ENCODE peak calls at places on chromosomes 16 and 17, in eight cellular contexts. One of them, this sample, is unnamed.

GRCh38 chr16:27959914-27960313 is 103.6 kb downstream of the GSG1L start:
- DNase-seq in upper lobe of left lung: no peak
- DNase-seq in HCT116: no peak
- DNase-seq in HL-60: no peak
- DNase-seq in GM12891: no peak
- DNase-seq in stomach: no peak
- DNase-seq in GM23338: no peak
- DNase-seq in suprapubic skin: no peak
- DNase-seq in this sample: no peak

GRCh38 chr16:26649646-26650045 is 417.1 kb upstream of the C16orf82 start:
- DNase-seq in upper lobe of left lung: no peak
- DNase-seq in HCT116: no peak
- DNase-seq in HL-60: no peak
- DNase-seq in GM12891: no peak
- DNase-seq in stomach: no peak
- DNase-seq in GM23338: no peak
- DNase-seq in suprapubic skin: no peak
- DNase-seq in this sample: no peak

GRCh38 chr17:77433385-77434135 is 292.8 kb downstream of the SEC14L1 start:
- DNase-seq in upper lobe of left lung: peak
- DNase-seq in HCT116: no peak
- DNase-seq in HL-60: no peak
- DNase-seq in GM12891: peak
- DNase-seq in stomach: no peak
- DNase-seq in GM23338: no peak
- DNase-seq in suprapubic skin: no peak
- DNase-seq in this sample: no peak

GRCh38 chr16:81003610-81004460 is 2.9 kb downstream of the CMC2 start:
- DNase-seq in upper lobe of left lung: no peak
- DNase-seq in HCT116: no peak
- DNase-seq in HL-60: no peak
- DNase-seq in GM12891: no peak
- DNase-seq in stomach: no peak
- DNase-seq in GM23338: no peak
- DNase-seq in suprapubic skin: no peak
- DNase-seq in this sample: no peak

GRCh38 chr17:9484789-9485188 is 90.8 kb downstream of the STX8 start:
- DNase-seq in upper lobe of left lung: no peak
- DNase-seq in HCT116: no peak
- DNase-seq in HL-60: no peak
- DNase-seq in GM12891: no peak
- DNase-seq in stomach: no peak
- DNase-seq in GM23338: no peak
- DNase-seq in suprapubic skin: no peak
- DNase-seq in this sample: no peak

GRCh38 chr17:70327723-70328122 is 158.4 kb downstream of the KCNJ2 start:
- DNase-seq in upper lobe of left lung: no peak
- DNase-seq in HCT116: no peak
- DNase-seq in HL-60: no peak
- DNase-seq in GM12891: no peak
- DNase-seq in stomach: no peak
- DNase-seq in GM23338: no peak
- DNase-seq in suprapubic skin: no peak
- DNase-seq in this sample: no peak

GRCh38 chr17:82496529-82497434 is 22.8 kb upstream of the FOXK2 start:
- DNase-seq in upper lobe of left lung: peak
- DNase-seq in HCT116: peak
- DNase-seq in HL-60: peak
- DNase-seq in GM12891: peak
- DNase-seq in stomach: peak
- DNase-seq in GM23338: peak
- DNase-seq in suprapubic skin: peak
- DNase-seq in this sample: no peak

GRCh38 chr17:15914400-15915165 is 30.3 kb upstream of the ADORA2B start:
- DNase-seq in upper lobe of left lung: no peak
- DNase-seq in HCT116: no peak
- DNase-seq in HL-60: peak
- DNase-seq in GM12891: no peak
- DNase-seq in stomach: peak
- DNase-seq in GM23338: no peak
- DNase-seq in suprapubic skin: no peak
- DNase-seq in this sample: no peak

GRCh38 chr17:78689029-78689428 is 93.0 kb downstream of the CYTH1 start:
- DNase-seq in upper lobe of left lung: no peak
- DNase-seq in HCT116: no peak
- DNase-seq in HL-60: no peak
- DNase-seq in GM12891: no peak
- DNase-seq in stomach: no peak
- DNase-seq in GM23338: no peak
- DNase-seq in suprapubic skin: no peak
- DNase-seq in this sample: no peak

GRCh38 chr17:78692460-78693010 is 89.5 kb downstream of the CYTH1 start:
- DNase-seq in upper lobe of left lung: no peak
- DNase-seq in HCT116: no peak
- DNase-seq in HL-60: no peak
- DNase-seq in GM12891: no peak
- DNase-seq in stomach: no peak
- DNase-seq in GM23338: no peak
- DNase-seq in suprapubic skin: no peak
- DNase-seq in this sample: no peak

GRCh38 chr17:78684026-78684425 is 98.0 kb downstream of the CYTH1 start:
- DNase-seq in upper lobe of left lung: no peak
- DNase-seq in HCT116: no peak
- DNase-seq in HL-60: no peak
- DNase-seq in GM12891: no peak
- DNase-seq in stomach: no peak
- DNase-seq in GM23338: no peak
- DNase-seq in suprapubic skin: no peak
- DNase-seq in this sample: no peak

GRCh38 chr17:78687125-78687524 is 94.9 kb downstream of the CYTH1 start:
- DNase-seq in upper lobe of left lung: no peak
- DNase-seq in HCT116: no peak
- DNase-seq in HL-60: no peak
- DNase-seq in GM12891: no peak
- DNase-seq in stomach: no peak
- DNase-seq in GM23338: no peak
- DNase-seq in suprapubic skin: no peak
- DNase-seq in this sample: no peak

GRCh38 chr17:78687944-78688343 is 94.1 kb downstream of the CYTH1 start:
- DNase-seq in upper lobe of left lung: no peak
- DNase-seq in HCT116: no peak
- DNase-seq in HL-60: no peak
- DNase-seq in GM12891: no peak
- DNase-seq in stomach: no peak
- DNase-seq in GM23338: no peak
- DNase-seq in suprapubic skin: no peak
- DNase-seq in this sample: no peak
- TF ChIP-seq POLR2AphosphoS5 in upper lobe of left lung: no peak
- TF ChIP-seq POLR2AphosphoS5 in HCT116: no peak
- TF ChIP-seq POLR2AphosphoS5 in HL-60: no peak
- TF ChIP-seq POLR2AphosphoS5 in GM12891: no peak
- TF ChIP-seq POLR2AphosphoS5 in stomach: no peak
- TF ChIP-seq POLR2AphosphoS5 in GM23338: no peak
- TF ChIP-seq POLR2AphosphoS5 in suprapubic skin: no peak
- TF ChIP-seq POLR2AphosphoS5 in this sample: no peak

GRCh38 chr16:86498155-86498651 is 12.1 kb upstream of the FOXF1 start:
- DNase-seq in upper lobe of left lung: no peak
- DNase-seq in HCT116: no peak
- DNase-seq in HL-60: no peak
- DNase-seq in GM12891: no peak
- DNase-seq in stomach: no peak
- DNase-seq in GM23338: no peak
- DNase-seq in suprapubic skin: no peak
- DNase-seq in this sample: no peak
- TF ChIP-seq POLR2AphosphoS5 in upper lobe of left lung: no peak
- TF ChIP-seq POLR2AphosphoS5 in HCT116: no peak
- TF ChIP-seq POLR2AphosphoS5 in HL-60: no peak
- TF ChIP-seq POLR2AphosphoS5 in GM12891: no peak
- TF ChIP-seq POLR2AphosphoS5 in stomach: no peak
- TF ChIP-seq POLR2AphosphoS5 in GM23338: no peak
- TF ChIP-seq POLR2AphosphoS5 in suprapubic skin: no peak
- TF ChIP-seq POLR2AphosphoS5 in this sample: no peak

GRCh38 chr16:64428463-64428862 is 693.4 kb downstream of the CDH11 start:
- DNase-seq in upper lobe of left lung: no peak
- DNase-seq in HCT116: no peak
- DNase-seq in HL-60: no peak
- DNase-seq in GM12891: no peak
- DNase-seq in stomach: no peak
- DNase-seq in GM23338: no peak
- DNase-seq in suprapubic skin: no peak
- DNase-seq in this sample: no peak
- TF ChIP-seq POLR2AphosphoS5 in upper lobe of left lung: no peak
- TF ChIP-seq POLR2AphosphoS5 in HCT116: no peak
- TF ChIP-seq POLR2AphosphoS5 in HL-60: no peak
- TF ChIP-seq POLR2AphosphoS5 in GM12891: no peak
- TF ChIP-seq POLR2AphosphoS5 in stomach: no peak
- TF ChIP-seq POLR2AphosphoS5 in GM23338: no peak
- TF ChIP-seq POLR2AphosphoS5 in suprapubic skin: no peak
- TF ChIP-seq POLR2AphosphoS5 in this sample: no peak

GRCh38 chr17:57935833-57936807 is 19.1 kb downstream of the CUEDC1 start:
- DNase-seq in upper lobe of left lung: no peak
- DNase-seq in HCT116: no peak
- DNase-seq in HL-60: peak
- DNase-seq in GM12891: no peak
- DNase-seq in stomach: no peak
- DNase-seq in GM23338: peak
- DNase-seq in suprapubic skin: no peak
- DNase-seq in this sample: no peak
- TF ChIP-seq POLR2AphosphoS5 in upper lobe of left lung: no peak
- TF ChIP-seq POLR2AphosphoS5 in HCT116: no peak
- TF ChIP-seq POLR2AphosphoS5 in HL-60: no peak
- TF ChIP-seq POLR2AphosphoS5 in GM12891: no peak
- TF ChIP-seq POLR2AphosphoS5 in stomach: no peak
- TF ChIP-seq POLR2AphosphoS5 in GM23338: no peak
- TF ChIP-seq POLR2AphosphoS5 in suprapubic skin: no peak
- TF ChIP-seq POLR2AphosphoS5 in this sample: no peak

DNA sequence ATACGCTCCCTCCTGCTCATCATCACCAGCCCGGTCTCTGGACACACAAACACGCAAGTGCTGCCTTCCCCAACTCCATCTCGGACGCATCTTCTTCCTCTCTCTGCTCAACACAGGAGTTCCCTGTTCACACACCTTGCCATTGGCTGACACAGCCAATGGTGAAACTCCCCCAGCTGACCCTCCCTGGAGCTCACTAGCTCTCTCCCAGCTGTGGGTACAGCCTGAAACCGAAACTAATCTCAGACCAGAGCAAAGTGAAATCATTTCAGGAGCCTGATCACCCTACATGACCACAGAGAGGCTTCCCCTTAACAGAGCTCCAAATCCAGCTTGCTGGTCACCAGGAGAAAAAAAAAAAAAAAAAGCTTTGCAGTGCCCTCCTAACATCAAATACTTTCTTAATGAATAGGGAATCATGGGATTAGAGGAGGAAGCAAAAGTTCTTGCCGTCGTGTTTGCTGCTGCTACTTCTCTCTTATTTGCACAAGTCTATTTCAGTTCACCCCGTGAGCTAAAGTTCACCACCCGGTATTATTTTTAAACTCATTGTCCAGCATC is 8.3 kb downstream of the CUEDC1 start:
- DNase-seq in upper lobe of left lung: no peak
- DNase-seq in HCT116: no peak
- DNase-seq in HL-60: peak
- DNase-seq in GM12891: peak
- DNase-seq in stomach: peak
- DNase-seq in GM23338: no peak
- DNase-seq in suprapubic skin: no peak
- DNase-seq in this sample: no peak
- TF ChIP-seq POLR2AphosphoS5 in upper lobe of left lung: peak
- TF ChIP-seq POLR2AphosphoS5 in HCT116: no peak
- TF ChIP-seq POLR2AphosphoS5 in HL-60: peak
- TF ChIP-seq POLR2AphosphoS5 in GM12891: no peak
- TF ChIP-seq POLR2AphosphoS5 in stomach: peak
- TF ChIP-seq POLR2AphosphoS5 in GM23338: no peak
- TF ChIP-seq POLR2AphosphoS5 in suprapubic skin: no peak
- TF ChIP-seq POLR2AphosphoS5 in this sample: no peak